ENCODE peak calls at places on chromosome 3, in nine cellular contexts. One of them, this sample, is unnamed.

GRCh38 chr3:27715863-27716262 is 6.3 kb downstream of the EOMES start:
- DNase-seq in keratinocyte: no peak
- DNase-seq in MM.1S: no peak
- DNase-seq in AG04450: no peak
- DNase-seq in fibroblast of mammary gland: no peak
- DNase-seq in retinal pigment epithelial cell: no peak
- DNase-seq in heart left ventricle: no peak
- DNase-seq in kidney: no peak
- DNase-seq in PC-9: no peak
- DNase-seq in this sample: no peak

GRCh38 chr3:109353057-109353456 is 15.7 kb upstream of the DPPA4 start:
- DNase-seq in retinal pigment epithelial cell: no peak
- DNase-seq in kidney: no peak
- DNase-seq in PC-9: no peak
- DNase-seq in MM.1S: no peak
- DNase-seq in heart left ventricle: no peak
- DNase-seq in AG04450: no peak
- DNase-seq in fibroblast of mammary gland: no peak
- DNase-seq in keratinocyte: no peak
- DNase-seq in this sample: no peak

GRCh38 chr3:95055288-95055687 is 992.4 kb downstream of the NSUN3 start:
- DNase-seq in fibroblast of mammary gland: no peak
- DNase-seq in AG04450: no peak
- DNase-seq in heart left ventricle: no peak
- DNase-seq in MM.1S: no peak
- DNase-seq in PC-9: no peak
- DNase-seq in keratinocyte: no peak
- DNase-seq in retinal pigment epithelial cell: no peak
- DNase-seq in kidney: no peak
- DNase-seq in this sample: no peak

GRCh38 chr3:181176610-181177009 is 187.1 kb upstream of the DNAJC19 start:
- DNase-seq in kidney: no peak
- DNase-seq in MM.1S: peak
- DNase-seq in PC-9: peak
- DNase-seq in keratinocyte: no peak
- DNase-seq in heart left ventricle: no peak
- DNase-seq in retinal pigment epithelial cell: peak
- DNase-seq in AG04450: peak
- DNase-seq in fibroblast of mammary gland: peak
- DNase-seq in this sample: peak

GRCh38 chr3:188197388-188197847 is 43.5 kb downstream of the LPP start:
- DNase-seq in PC-9: peak
- DNase-seq in keratinocyte: no peak
- DNase-seq in retinal pigment epithelial cell: no peak
- DNase-seq in heart left ventricle: no peak
- DNase-seq in kidney: peak
- DNase-seq in MM.1S: no peak
- DNase-seq in AG04450: no peak
- DNase-seq in fibroblast of mammary gland: no peak
- DNase-seq in this sample: no peak

GRCh38 chr3:69164296-69164695 is 41.9 kb upstream of the LMOD3 start:
- DNase-seq in fibroblast of mammary gland: no peak
- DNase-seq in kidney: no peak
- DNase-seq in AG04450: no peak
- DNase-seq in keratinocyte: no peak
- DNase-seq in MM.1S: no peak
- DNase-seq in heart left ventricle: no peak
- DNase-seq in retinal pigment epithelial cell: no peak
- DNase-seq in PC-9: no peak
- DNase-seq in this sample: no peak

GRCh38 chr3:75768303-75769017 is 16.9 kb downstream of the ZNF717 start:
- DNase-seq in AG04450: no peak
- DNase-seq in PC-9: no peak
- DNase-seq in kidney: no peak
- DNase-seq in keratinocyte: no peak
- DNase-seq in fibroblast of mammary gland: no peak
- DNase-seq in heart left ventricle: no peak
- DNase-seq in retinal pigment epithelial cell: no peak
- DNase-seq in MM.1S: no peak
- DNase-seq in this sample: no peak

GRCh38 chr3:101940521-101940992 is 91.2 kb downstream of the NFKBIZ start:
- DNase-seq in AG04450: peak
- DNase-seq in retinal pigment epithelial cell: peak
- DNase-seq in MM.1S: no peak
- DNase-seq in kidney: no peak
- DNase-seq in fibroblast of mammary gland: peak
- DNase-seq in PC-9: peak
- DNase-seq in heart left ventricle: peak
- DNase-seq in keratinocyte: no peak
- DNase-seq in this sample: peak

GRCh38 chr3:140186421-140186920 is 251.5 kb downstream of the CLSTN2 start:
- DNase-seq in PC-9: no peak
- DNase-seq in AG04450: no peak
- DNase-seq in kidney: no peak
- DNase-seq in heart left ventricle: no peak
- DNase-seq in fibroblast of mammary gland: peak
- DNase-seq in MM.1S: no peak
- DNase-seq in retinal pigment epithelial cell: no peak
- DNase-seq in keratinocyte: no peak
- DNase-seq in this sample: peak

GRCh38 chr3:116340680-116341216 is 104.5 kb downstream of the LSAMP start:
- DNase-seq in kidney: no peak
- DNase-seq in fibroblast of mammary gland: peak
- DNase-seq in MM.1S: no peak
- DNase-seq in AG04450: no peak
- DNase-seq in keratinocyte: no peak
- DNase-seq in heart left ventricle: no peak
- DNase-seq in PC-9: no peak
- DNase-seq in retinal pigment epithelial cell: no peak
- DNase-seq in this sample: peak

DNA sequence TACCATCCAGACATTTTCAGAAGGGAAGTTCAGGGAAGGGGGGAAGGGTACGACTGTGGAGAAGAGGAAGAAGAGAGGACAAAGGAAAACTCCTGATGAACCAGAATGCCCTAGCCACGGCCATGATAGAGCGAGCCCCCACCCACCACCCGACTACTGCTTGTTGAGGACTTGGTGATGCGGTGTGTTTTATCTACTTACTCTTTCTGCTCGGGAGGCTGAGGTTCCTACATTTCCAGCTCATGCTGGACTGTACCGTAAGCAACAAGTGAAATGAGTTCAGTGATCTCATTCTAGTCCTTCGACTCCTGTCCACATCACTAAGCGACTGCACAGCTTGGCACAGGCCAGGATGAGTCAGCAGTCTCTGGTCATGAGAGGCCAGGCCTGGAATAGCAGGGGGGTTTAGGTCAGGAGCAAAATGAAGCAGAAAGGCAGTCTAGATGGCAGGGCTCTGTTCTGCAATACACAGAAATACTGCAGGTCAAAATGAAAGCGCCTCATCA is 330.9 kb downstream of the TIGIT start:
- DNase-seq in kidney: peak
- DNase-seq in MM.1S: no peak
- DNase-seq in PC-9: peak
- DNase-seq in keratinocyte: no peak
- DNase-seq in AG04450: peak
- DNase-seq in retinal pigment epithelial cell: peak
- DNase-seq in heart left ventricle: peak
- DNase-seq in fibroblast of mammary gland: peak
- DNase-seq in this sample: peak
- H3K4me3 ChIP-seq in kidney: peak
- H3K4me3 ChIP-seq in MM.1S: no peak
- H3K4me3 ChIP-seq in PC-9: peak
- H3K4me3 ChIP-seq in keratinocyte: no peak
- H3K4me3 ChIP-seq in AG04450: peak
- H3K4me3 ChIP-seq in retinal pigment epithelial cell: peak
- H3K4me3 ChIP-seq in heart left ventricle: peak
- H3K4me3 ChIP-seq in fibroblast of mammary gland: peak
- H3K4me3 ChIP-seq in this sample: peak

DNA sequence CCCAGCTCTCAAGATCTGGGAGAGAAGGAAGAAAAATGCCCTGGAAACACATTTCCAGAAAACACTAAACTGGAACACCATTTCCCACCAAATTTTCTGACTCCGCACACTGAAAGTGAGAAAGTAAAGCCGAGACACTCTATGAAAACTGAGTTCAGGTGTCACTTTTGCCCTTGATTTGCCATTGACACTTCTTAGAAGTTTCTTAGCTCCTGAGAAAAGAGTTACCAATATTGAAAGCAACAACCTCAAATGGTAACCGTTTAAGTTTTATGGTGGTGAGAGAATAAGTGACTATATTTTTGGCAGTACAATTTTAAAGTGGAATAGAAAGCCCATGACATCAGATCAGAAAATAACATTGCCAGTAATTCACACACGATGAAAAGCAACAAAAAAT is 39.0 kb downstream of the CD86 start:
- DNase-seq in fibroblast of mammary gland: no peak
- DNase-seq in heart left ventricle: no peak
- DNase-seq in PC-9: no peak
- DNase-seq in AG04450: no peak
- DNase-seq in MM.1S: no peak
- DNase-seq in keratinocyte: no peak
- DNase-seq in retinal pigment epithelial cell: no peak
- DNase-seq in kidney: no peak
- DNase-seq in this sample: no peak
- H3K4me3 ChIP-seq in fibroblast of mammary gland: no peak
- H3K4me3 ChIP-seq in heart left ventricle: no peak
- H3K4me3 ChIP-seq in PC-9: no peak
- H3K4me3 ChIP-seq in AG04450: no peak
- H3K4me3 ChIP-seq in MM.1S: no peak
- H3K4me3 ChIP-seq in keratinocyte: no peak
- H3K4me3 ChIP-seq in retinal pigment epithelial cell: no peak
- H3K4me3 ChIP-seq in kidney: no peak
- H3K4me3 ChIP-seq in this sample: no peak

GRCh38 chr3:120678331-120678845 is 3.7 kb downstream of the HGD start:
- DNase-seq in PC-9: peak
- DNase-seq in fibroblast of mammary gland: peak
- DNase-seq in keratinocyte: no peak
- DNase-seq in kidney: no peak
- DNase-seq in MM.1S: no peak
- DNase-seq in AG04450: peak
- DNase-seq in retinal pigment epithelial cell: peak
- DNase-seq in heart left ventricle: no peak
- DNase-seq in this sample: peak

GRCh38 chr3:120681506-120682038 is 467 bp downstream of the HGD start:
- DNase-seq in heart left ventricle: no peak
- DNase-seq in kidney: no peak
- DNase-seq in keratinocyte: no peak
- DNase-seq in retinal pigment epithelial cell: no peak
- DNase-seq in MM.1S: no peak
- DNase-seq in PC-9: no peak
- DNase-seq in AG04450: no peak
- DNase-seq in fibroblast of mammary gland: no peak
- DNase-seq in this sample: no peak

GRCh38 chr3:120680193-120680894 is 1.7 kb downstream of the HGD start:
- DNase-seq in fibroblast of mammary gland: no peak
- DNase-seq in AG04450: no peak
- DNase-seq in retinal pigment epithelial cell: no peak
- DNase-seq in PC-9: no peak
- DNase-seq in keratinocyte: no peak
- DNase-seq in kidney: no peak
- DNase-seq in MM.1S: no peak
- DNase-seq in heart left ventricle: no peak
- DNase-seq in this sample: no peak

GRCh38 chr3:120681018-120681417 is 1.0 kb downstream of the HGD start:
- DNase-seq in fibroblast of mammary gland: no peak
- DNase-seq in heart left ventricle: no peak
- DNase-seq in keratinocyte: no peak
- DNase-seq in retinal pigment epithelial cell: no peak
- DNase-seq in PC-9: no peak
- DNase-seq in kidney: no peak
- DNase-seq in AG04450: no peak
- DNase-seq in MM.1S: no peak
- DNase-seq in this sample: no peak

DNA sequence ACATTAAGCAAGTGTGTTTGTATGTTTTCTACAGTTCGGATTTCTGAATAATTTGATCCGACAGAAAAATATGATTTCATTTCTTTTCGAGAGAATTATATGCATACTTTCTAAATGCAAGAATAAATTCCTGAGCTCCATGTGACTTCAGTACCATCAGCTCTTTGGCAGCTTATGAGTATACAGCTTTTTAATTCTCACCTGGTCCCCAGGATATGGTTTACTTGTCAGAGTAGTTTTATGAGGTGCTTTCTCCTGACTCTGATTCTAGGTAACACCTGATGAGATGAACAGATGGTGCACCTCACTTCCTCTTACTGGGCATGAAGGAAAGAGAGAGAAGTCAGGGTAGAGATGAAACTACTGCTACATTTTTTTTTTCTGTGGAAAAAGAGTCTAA is 3.1 kb downstream of the HGD start:
- DNase-seq in retinal pigment epithelial cell: no peak
- DNase-seq in heart left ventricle: no peak
- DNase-seq in MM.1S: peak
- DNase-seq in AG04450: no peak
- DNase-seq in PC-9: no peak
- DNase-seq in kidney: no peak
- DNase-seq in keratinocyte: no peak
- DNase-seq in fibroblast of mammary gland: no peak
- DNase-seq in this sample: no peak
- H3K4me3 ChIP-seq in retinal pigment epithelial cell: peak
- H3K4me3 ChIP-seq in heart left ventricle: no peak
- H3K4me3 ChIP-seq in MM.1S: no peak
- H3K4me3 ChIP-seq in AG04450: no peak
- H3K4me3 ChIP-seq in PC-9: peak
- H3K4me3 ChIP-seq in kidney: peak
- H3K4me3 ChIP-seq in keratinocyte: peak
- H3K4me3 ChIP-seq in fibroblast of mammary gland: no peak
- H3K4me3 ChIP-seq in this sample: no peak

DNA sequence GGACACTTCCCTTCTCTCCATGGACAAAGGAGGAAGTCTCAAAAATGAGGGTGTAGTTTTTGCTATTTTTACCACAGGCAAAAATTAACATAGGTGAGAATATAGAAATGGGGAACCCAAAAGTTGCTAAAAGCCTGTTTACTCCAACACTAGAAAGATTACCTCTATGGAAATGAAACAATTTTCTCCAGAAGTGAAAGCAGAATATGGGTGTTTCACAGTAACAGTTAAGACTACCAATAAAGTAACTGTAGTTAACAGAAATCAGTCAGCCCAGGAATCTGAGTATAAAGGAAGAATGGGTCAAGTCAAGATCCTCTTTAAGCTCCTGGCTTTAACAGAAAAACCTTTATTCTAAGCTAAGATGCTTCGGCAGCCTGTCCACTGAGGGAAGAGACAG is 9.3 kb downstream of the TRA2B start:
- DNase-seq in AG04450: no peak
- DNase-seq in fibroblast of mammary gland: no peak
- DNase-seq in PC-9: no peak
- DNase-seq in kidney: no peak
- DNase-seq in heart left ventricle: no peak
- DNase-seq in keratinocyte: no peak
- DNase-seq in retinal pigment epithelial cell: no peak
- DNase-seq in MM.1S: no peak
- DNase-seq in this sample: no peak
- H3K4me3 ChIP-seq in AG04450: no peak
- H3K4me3 ChIP-seq in fibroblast of mammary gland: no peak
- H3K4me3 ChIP-seq in PC-9: peak
- H3K4me3 ChIP-seq in kidney: peak
- H3K4me3 ChIP-seq in heart left ventricle: no peak
- H3K4me3 ChIP-seq in keratinocyte: peak
- H3K4me3 ChIP-seq in retinal pigment epithelial cell: no peak
- H3K4me3 ChIP-seq in MM.1S: no peak
- H3K4me3 ChIP-seq in this sample: no peak